ENCODE peak calls at places on chromosomes 11 and 22, in four cellular contexts. R is PC-9, G is A549, J is HepG2. V is an unnamed sample.

GRCh38 chr11:78266451-78266850 is 77.7 kb downstream of the USP35 start:
- DNase-seq in J (no peak), G (no peak), R (no peak), V (no peak)

GRCh38 chr11:93905384-93905783 is 55.0 kb upstream of the VSTM5 start:
- DNase-seq in R (peak), J (peak), G (no peak), V (no peak)

GRCh38 chr11:83363280-83363679 is 77.1 kb upstream of the CCDC90B start:
- DNase-seq in G (no peak), J (no peak), R (no peak), V (no peak)

GRCh38 chr11:119843760-119844330 is 114.8 kb upstream of the NECTIN1 start:
- DNase-seq in R (no peak), G (no peak), J (no peak), V (peak)

GRCh38 chr11:93219440-93219839 is 21.6 kb upstream of the SLC36A4 start:
- DNase-seq in R (no peak), G (no peak), J (no peak), V (no peak)

GRCh38 chr11:128828350-128828749 is 38.7 kb downstream of the KCNJ1 start:
- DNase-seq in R (no peak), G (no peak), J (no peak), V (no peak)

GRCh38 chr11:130847517-130847916 is 68.8 kb downstream of the SNX19 start:
- DNase-seq in G (peak), R (peak), J (peak), V (peak)

GRCh38 chr22:44261861-44262595 is 50.7 kb downstream of the SHISAL1 start:
- DNase-seq in G (no peak), R (no peak), J (no peak), V (no peak)

GRCh38 chr11:66934971-66935779 is 23.0 kb downstream of the PC start:
- DNase-seq in J (no peak), R (no peak), G (no peak), V (no peak)

GRCh38 chr22:29609139-29609538 is 5.7 kb downstream of the NF2 start:
- DNase-seq in G (peak), R (no peak), J (peak), V (no peak)

GRCh38 chr22:33116846-33117547 is 58.8 kb upstream of the SYN3 start:
- DNase-seq in R (peak), G (no peak), J (no peak), V (peak)

GRCh38 chr11:97687106-97687505 is 1297.3 kb downstream of the JRKL start:
- DNase-seq in J (no peak), R (no peak), G (no peak), V (no peak)

GRCh38 chr22:23091760-23092159 is 21.4 kb downstream of the GNAZ start:
- DNase-seq in G (no peak), J (no peak), R (no peak), V (no peak)

GRCh38 chr11:876550-876949 is 33.9 kb downstream of the TSPAN4 start:
- DNase-seq in R (no peak), G (no peak), J (no peak), V (no peak)

GRCh38 chr11:12195773-12196172 is 85.4 kb downstream of the MICAL2 start:
- DNase-seq in R (no peak), G (no peak), J (no peak), V (no peak)

GRCh38 chr11:115886111-115886733 is 382.0 kb upstream of the CADM1 start:
- DNase-seq in G (no peak), R (no peak), J (no peak), V (no peak)

GRCh38 chr11:95417832-95418231 is 186.8 kb upstream of the SESN3 start:
- DNase-seq in G (no peak), R (no peak), J (no peak), V (no peak)

GRCh38 chr11:12846766-12847615 is 162.1 kb upstream of the RASSF10 start:
- DNase-seq in G (no peak), J (no peak), R (no peak), V (no peak)

GRCh38 chr11:128622137-128622523 is 34.8 kb upstream of the ETS1 start:
- DNase-seq in G (no peak), R (no peak), J (no peak), V (no peak)

GRCh38 chr22:20095521-20095920 is 15.5 kb downstream of the DGCR8 start:
- DNase-seq in J (no peak), R (no peak), G (no peak), V (no peak)

GRCh38 chr22:20437253-20438065 is at the start of gene SCARF2:
- DNase-seq in G (no peak), J (no peak), R (no peak), V (no peak)

GRCh38 chr22:20249797-20250354 is 18.2 kb downstream of the RTN4R start:
- DNase-seq in J (no peak), R (no peak), G (no peak), V (no peak)

GRCh38 chr11:47494996-47495855 is 46.3 kb upstream of the RAPSN start:
- DNase-seq in G (no peak), J (no peak), R (no peak), V (no peak)

GRCh38 chr11:130550984-130551383 is 102.5 kb downstream of the ADAMTS15 start:
- DNase-seq in G (no peak), R (no peak), J (no peak), V (no peak)

GRCh38 chr11:125132586-125132985 is 21.2 kb upstream of the TMEM218 start:
- DNase-seq in G (no peak), R (peak), J (no peak), V (no peak)

GRCh38 chr11:2471048-2471803 is 26.4 kb downstream of the KCNQ1 start:
- DNase-seq in G (no peak), R (no peak), J (no peak), V (no peak)

GRCh38 chr11:107751082-107751481 is 39.2 kb upstream of the SLN start:
- DNase-seq in J (no peak), G (no peak), R (no peak), V (no peak)

GRCh38 chr22:19912236-19912999 is 29.2 kb upstream of the COMT start:
- DNase-seq in R (no peak), G (no peak), J (no peak), V (no peak)

GRCh38 chr22:36339171-36340065 is 48.3 kb downstream of the MYH9 start:
- DNase-seq in G (no peak), J (no peak), R (no peak), V (no peak)

GRCh38 chr11:8192016-8192895 is 23.4 kb upstream of the RIC3 start:
- DNase-seq in J (peak), G (peak), R (no peak), V (peak)

GRCh38 chr22:45831394-45831793 is 145.6 kb downstream of the WNT7B start:
- DNase-seq in R (no peak), J (no peak), G (peak), V (peak)

GRCh38 chr11:108825381-108825780 is 160.5 kb downstream of the DDX10 start:
- DNase-seq in R (no peak), G (no peak), J (no peak), V (peak)

GRCh38 chr11:20112291-20113146 is 47.8 kb downstream of the DBX1 start:
- DNase-seq in G (peak), R (peak), J (no peak), V (peak)

GRCh38 chr11:76823481-76824028 is 37.2 kb upstream of the ACER3 start:
- DNase-seq in J (peak), G (peak), R (peak), V (peak)

GRCh38 chr11:11988099-11988651 is 20.3 kb downstream of the DKK3 start:
- DNase-seq in J (no peak), R (no peak), G (peak), V (no peak)

GRCh38 chr11:12201016-12201985 is 90.9 kb downstream of the MICAL2 start:
- DNase-seq in R (no peak), G (peak), J (peak), V (no peak)

GRCh38 chr11:16081756-16082531 is 274.4 kb downstream of the SOX6 start:
- DNase-seq in R (no peak), G (no peak), J (no peak), V (no peak)

GRCh38 chr22:17767236-17768065 is 6.8 kb downstream of the BID start:
- DNase-seq in J (no peak), R (no peak), G (no peak), V (no peak)

DNA sequence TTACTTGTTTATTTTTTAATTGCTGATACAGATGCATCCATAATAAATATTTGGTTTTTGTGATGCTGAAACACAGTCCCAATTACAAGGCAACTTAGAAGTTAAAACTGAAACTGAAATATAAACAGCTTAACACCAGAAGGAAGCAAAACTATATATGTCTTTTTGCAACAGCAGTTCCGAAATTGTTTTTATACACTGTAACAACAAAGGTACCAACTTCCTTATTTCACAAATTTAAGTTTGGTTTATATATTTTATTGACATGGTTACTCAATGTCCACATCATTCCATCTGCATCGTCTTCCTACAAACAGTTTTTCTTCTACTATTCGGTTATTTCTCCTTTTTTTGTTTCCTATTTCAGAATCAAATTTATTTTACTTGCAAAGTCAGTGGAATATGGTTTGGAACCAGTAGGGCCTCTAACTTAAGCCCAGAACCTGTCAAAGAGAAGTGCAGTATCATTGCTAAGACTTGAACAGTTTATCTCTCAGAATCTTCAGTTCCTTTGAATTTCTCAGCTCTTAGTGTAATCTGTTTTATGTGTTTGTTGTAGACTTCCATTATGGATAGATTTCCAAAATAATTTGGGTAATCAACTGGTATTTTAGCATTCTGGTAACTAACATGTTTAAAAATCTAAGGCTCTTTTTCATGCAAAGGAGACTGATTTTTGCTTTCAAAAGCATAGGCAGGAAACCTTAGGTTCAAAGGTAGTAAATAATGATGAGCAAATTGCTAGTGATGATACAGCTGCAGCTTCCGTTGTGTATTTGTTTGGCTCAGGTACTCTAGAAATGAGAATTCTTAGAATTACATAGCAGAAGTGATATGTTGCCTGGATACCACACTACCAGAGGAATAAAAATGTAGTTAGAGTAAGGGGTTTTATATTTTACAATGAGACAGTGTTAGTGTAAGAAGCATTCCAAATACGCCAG is 8.2 kb upstream of the HSPA8 start:
- DNase-seq in G (no peak), J (no peak), R (no peak), V (no peak)
- H3K27ac ChIP-seq in G (no peak), J (no peak), R (no peak), V (no peak)

GRCh38 chr22:21659864-21660525 is 5.8 kb upstream of the PPIL2 start:
- DNase-seq in J (no peak), G (no peak), R (no peak), V (no peak)
- TF ChIP-seq CTCF in J (peak), G (no peak), R (no peak), V (no peak)

DNA sequence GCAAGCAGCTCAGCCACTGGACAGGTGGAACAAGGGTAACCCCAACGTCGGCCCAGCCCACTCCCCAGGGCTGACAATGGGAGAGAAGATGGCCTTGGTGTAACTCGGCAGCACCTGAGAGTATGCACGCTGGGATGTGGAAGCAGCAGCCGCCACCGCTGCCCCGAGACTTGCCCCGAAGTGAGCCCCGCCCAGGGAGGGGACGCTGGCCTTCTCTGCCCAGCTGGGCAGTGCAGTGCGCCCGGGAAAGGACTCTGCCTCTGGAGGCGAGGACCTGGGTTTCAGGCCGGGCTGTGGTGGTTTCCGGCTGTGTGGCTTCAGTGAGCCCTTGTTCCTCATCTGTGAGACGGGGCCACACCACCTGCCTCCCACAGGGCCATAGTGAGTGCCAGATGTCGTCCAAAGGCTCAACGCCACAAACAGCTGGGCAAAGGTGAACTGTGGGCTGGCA is 8.6 kb upstream of the POLDIP3 start:
- DNase-seq in R (no peak), J (no peak), G (no peak), V (no peak)
- H3K27ac ChIP-seq in R (no peak), J (no peak), G (no peak), V (peak)

DNA sequence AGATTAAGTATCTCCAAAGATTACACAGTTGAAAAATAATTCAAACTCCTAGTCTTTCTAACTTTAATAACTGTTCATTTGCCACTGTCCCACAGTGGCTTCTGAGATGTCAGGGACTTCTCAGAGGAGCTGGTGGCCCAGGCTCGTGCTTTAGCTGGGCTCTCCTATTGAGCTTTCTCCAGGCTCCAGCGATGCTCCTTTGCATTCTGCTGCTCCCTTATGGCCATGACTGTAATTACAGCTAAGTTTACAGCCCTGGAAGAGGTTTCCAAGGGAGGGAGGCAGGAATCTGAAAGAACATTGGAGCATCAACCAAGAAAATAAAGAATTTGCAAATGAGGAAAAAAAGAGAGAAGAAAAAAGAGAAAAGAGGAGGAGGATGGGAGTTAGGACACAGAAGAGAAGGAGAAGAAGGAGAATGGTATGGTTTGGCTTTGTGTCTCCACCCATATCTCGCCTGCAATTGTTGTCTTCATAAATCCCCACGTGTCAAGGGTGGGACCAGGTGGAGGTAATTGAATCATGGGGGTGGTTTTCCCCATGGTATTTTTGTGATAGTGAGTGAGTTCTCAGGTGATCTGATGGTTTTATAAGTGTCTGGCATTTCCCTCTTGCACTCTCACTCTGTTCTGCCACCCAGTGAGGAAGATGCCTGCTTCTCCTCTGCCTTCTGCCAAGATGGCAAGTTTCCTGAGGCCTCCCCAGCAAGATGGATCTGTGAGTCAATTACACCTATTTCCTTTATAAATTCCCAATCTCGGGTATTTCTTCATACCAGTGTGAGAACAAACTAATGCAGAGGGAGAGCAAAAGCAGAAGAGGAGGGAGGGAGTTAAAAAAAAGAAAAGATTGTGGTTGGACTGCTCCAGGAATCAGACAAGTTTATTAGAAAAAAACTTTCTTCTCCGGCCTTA is 857.0 kb downstream of the KCNA4 start:
- DNase-seq in R (no peak), G (peak), J (peak), V (peak)
- TF ChIP-seq CTCF in R (peak), G (peak), J (peak), V (peak)

DNA sequence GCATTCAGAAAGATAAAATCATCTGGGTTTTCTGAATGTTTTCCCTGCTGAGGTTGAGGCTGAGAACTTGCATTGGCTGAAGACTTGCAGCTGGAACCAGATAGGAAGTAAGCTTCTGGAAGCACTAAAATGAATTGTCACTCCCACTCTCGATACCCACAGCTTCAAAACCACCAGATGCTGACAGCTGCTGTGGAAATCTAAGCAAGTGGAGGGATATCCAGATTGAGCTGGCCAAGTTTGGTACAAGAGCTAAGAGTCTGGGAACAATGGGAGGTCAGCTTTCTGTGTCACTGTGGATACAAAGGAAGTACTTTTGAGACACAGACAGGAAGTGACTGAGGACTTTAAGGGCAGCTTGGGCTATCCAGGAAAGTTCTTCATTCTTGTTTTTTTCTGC is 51.3 kb upstream of the CD44 start:
- DNase-seq in J (no peak), G (no peak), R (no peak), V (no peak)
- H3K27ac ChIP-seq in J (no peak), G (peak), R (no peak), V (no peak)

V was measured in RWPE1.